ENCODE peak calls at places on chromosomes 11 and 22, in six cellular contexts. P is NB4; K is cardiac muscle cell; F is activated CD8-positive, alpha-beta T cell treated with anti-CD3 and anti-CD28 coated beads for 36 hours; B is RWPE1; R is lower leg skin. S is an unnamed sample.

GRCh38 chr22:42644422-42645340 is 4.3 kb upstream of the ATP5MGL start:
- DNase-seq in K (no peak), B (no peak), F (no peak), P (no peak), R (peak; percentile 63), S (peak; percentile 42)

GRCh38 chr22:50691521-50691920 is 18.9 kb downstream of the SHANK3 start:
- DNase-seq in R (no peak), F (peak; percentile 73), K (peak; percentile 45), B (no peak), P (peak; percentile 62), S (no peak)

GRCh38 chr11:118434553-118435232 is 1.6 kb upstream of the KMT2A start:
- DNase-seq in P (peak; percentile 85), B (peak; percentile 20), R (peak; percentile 15), F (peak; percentile 80), K (peak; percentile 81), S (no peak)

GRCh38 chr11:10324474-10324873 is 19.6 kb downstream of the ADM start:
- DNase-seq in P (no peak), F (no peak), K (no peak), B (no peak), R (no peak), S (no peak)

GRCh38 chr22:45162531-45162930 is 1.2 kb upstream of the NUP50 start:
- DNase-seq in P (no peak), R (no peak), F (no peak), B (no peak), K (no peak), S (no peak)

GRCh38 chr11:26632691-26633159 is 60.7 kb upstream of the MUC15 start:
- DNase-seq in R (no peak), P (no peak), F (no peak), K (no peak), B (no peak), S (no peak)

GRCh38 chr22:22730655-22731373 is 86.4 kb downstream of the GGTLC2 start:
- DNase-seq in P (no peak), K (no peak), R (no peak), B (no peak), F (no peak), S (no peak)

GRCh38 chr22:43177479-43177878 is 9.5 kb downstream of the TTLL12 start:
- DNase-seq in K (no peak), B (no peak), F (no peak), P (no peak), R (no peak), S (no peak)

GRCh38 chr22:22913989-22914388 is 26.4 kb downstream of the IGLL5 start:
- DNase-seq in K (no peak), F (no peak), B (no peak), R (no peak), P (no peak), S (no peak)

GRCh38 chr11:79060534-79060933 is 380.3 kb downstream of the TENM4 start:
- DNase-seq in K (no peak), P (no peak), F (no peak), R (no peak), B (no peak), S (no peak)

GRCh38 chr11:64152841-64153691 is 12.8 kb downstream of the MACROD1 start:
- DNase-seq in F (peak; percentile 77), P (peak; percentile 69), B (peak; percentile 85), R (no peak), K (peak; percentile 64), S (no peak)

GRCh38 chr11:100687032-100687629 is at the start of gene ARHGAP42:
- DNase-seq in F (peak; percentile 77), B (peak; percentile 41), K (peak; percentile 89), P (peak; percentile 15), R (peak; percentile 53), S (peak; percentile 68)

GRCh38 chr11:10778217-10778970 is 27.3 kb downstream of the CTR9 start:
- DNase-seq in B (no peak), K (no peak), F (no peak), R (peak; percentile 34), P (no peak), S (no peak)

DNA sequence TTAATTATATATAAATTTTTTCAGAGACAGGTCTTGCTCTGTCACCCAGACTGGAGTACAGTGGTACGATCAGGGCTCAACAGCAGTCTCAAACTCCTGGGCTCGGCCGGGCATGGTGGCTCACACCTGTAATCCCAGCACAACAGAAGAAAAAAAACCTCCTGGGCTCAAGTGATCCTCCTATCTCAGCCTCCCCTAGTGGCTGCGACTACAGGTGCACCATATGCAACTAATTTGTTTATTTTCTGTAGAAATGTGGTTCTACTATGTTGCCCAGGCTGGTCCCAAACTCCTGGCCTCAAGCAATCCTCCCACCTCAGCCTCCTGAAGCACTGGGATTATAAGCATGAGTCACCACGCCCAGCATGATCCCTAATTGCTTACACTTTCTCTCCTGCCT is 56.1 kb upstream of the SLC35C1 start:
- DNase-seq in B (no peak), R (no peak), F (no peak), P (no peak), K (no peak), S (no peak)
- TF ChIP-seq CTCF in B (no peak), R (no peak), F (peak; percentile 18), P (no peak), K (no peak), S (no peak)

GRCh38 chr11:116607027-116607426 is 165.8 kb downstream of the BUD13 start:
- DNase-seq in R (no peak), F (no peak), P (peak; percentile 18), B (no peak), K (no peak), S (no peak)

GRCh38 chr11:116606060-116606459 is 166.7 kb downstream of the BUD13 start:
- DNase-seq in F (no peak), B (no peak), R (no peak), K (no peak), P (no peak), S (no peak)

GRCh38 chr11:116603783-116604323 is 168.9 kb downstream of the BUD13 start:
- DNase-seq in B (no peak), P (no peak), K (no peak), F (no peak), R (no peak), S (peak; percentile 31)

GRCh38 chr11:116602637-116602942 is 170.2 kb downstream of the BUD13 start:
- DNase-seq in F (no peak), K (no peak), R (no peak), B (no peak), P (no peak), S (no peak)

GRCh38 chr11:116605543-116605942 is 167.2 kb downstream of the BUD13 start:
- DNase-seq in B (peak; percentile 47), R (no peak), K (peak; percentile 89), F (peak; percentile 65), P (peak; percentile 65), S (no peak)
- TF ChIP-seq CTCF in B (no peak), R (no peak), K (peak; percentile 58), F (no peak), P (peak; percentile 74), S (no peak)

GRCh38 chr11:8213390-8213789 is 44.6 kb upstream of the RIC3 start:
- DNase-seq in F (no peak), K (no peak), P (no peak), R (no peak), B (no peak), S (no peak)

GRCh38 chr11:8206251-8207079 is 37.6 kb upstream of the RIC3 start:
- DNase-seq in P (peak; percentile 73), K (no peak), B (no peak), F (no peak), R (peak; percentile 47), S (no peak)

GRCh38 chr11:8205566-8205965 is 36.7 kb upstream of the RIC3 start:
- DNase-seq in K (no peak), P (no peak), R (no peak), B (no peak), F (no peak), S (no peak)

GRCh38 chr11:8207080-8208000 is 38.5 kb upstream of the RIC3 start:
- DNase-seq in K (no peak), R (no peak), B (no peak), F (no peak), P (no peak), S (no peak)

DNA sequence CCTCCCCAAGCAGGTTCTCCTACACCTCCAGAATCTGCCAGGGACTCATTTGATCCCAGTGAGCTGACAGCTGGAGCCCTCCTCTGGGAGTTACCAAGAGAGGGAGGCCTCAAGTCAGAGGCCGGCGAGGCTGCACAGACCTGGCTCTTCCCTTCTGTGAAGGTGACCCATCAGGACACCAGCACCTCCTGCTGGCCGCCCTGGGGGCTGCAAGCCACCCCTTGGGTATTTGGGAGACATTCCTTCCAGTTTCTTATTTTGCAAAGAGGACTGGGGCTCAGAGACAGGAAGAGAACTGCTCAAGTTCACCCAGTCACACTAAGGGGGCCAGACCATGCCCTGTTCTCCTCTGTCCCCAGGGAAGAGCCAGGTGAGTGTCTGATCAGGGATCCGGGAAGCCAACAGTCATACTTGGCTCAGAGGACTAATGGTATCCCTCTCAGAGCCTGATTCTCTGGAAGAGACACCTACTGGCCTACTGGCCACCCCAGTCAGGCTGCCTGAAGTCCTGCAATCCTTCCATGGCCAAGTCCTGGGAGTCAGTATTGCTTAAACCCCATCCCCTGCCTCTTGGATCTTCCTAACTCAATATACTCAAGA is 40.5 kb upstream of the RIC3 start:
- DNase-seq in F (peak; percentile 48), P (peak; percentile 35), B (no peak), K (no peak), R (no peak), S (no peak)
- TF ChIP-seq CTCF in F (peak; percentile 48), P (peak; percentile 63), B (peak; percentile 10), K (peak; percentile 27), R (no peak), S (no peak)

GRCh38 chr11:115503886-115504278 is 333 bp downstream of the CADM1 start:
- DNase-seq in F (no peak), R (no peak), P (no peak), B (peak; percentile 14), K (no peak), S (no peak)

GRCh38 chr11:115503083-115503885 is 931 bp downstream of the CADM1 start:
- DNase-seq in F (peak; percentile 8), R (peak; percentile 43), B (no peak), K (peak; percentile 86), P (no peak), S (peak; percentile 48)

GRCh38 chr11:115505165-115505564 is 950 bp upstream of the CADM1 start:
- DNase-seq in B (no peak), P (no peak), F (no peak), K (peak; percentile 22), R (no peak), S (no peak)

GRCh38 chr11:115502636-115503082 is 1.6 kb downstream of the CADM1 start:
- DNase-seq in F (no peak), P (no peak), R (no peak), K (no peak), B (no peak), S (no peak)

DNA sequence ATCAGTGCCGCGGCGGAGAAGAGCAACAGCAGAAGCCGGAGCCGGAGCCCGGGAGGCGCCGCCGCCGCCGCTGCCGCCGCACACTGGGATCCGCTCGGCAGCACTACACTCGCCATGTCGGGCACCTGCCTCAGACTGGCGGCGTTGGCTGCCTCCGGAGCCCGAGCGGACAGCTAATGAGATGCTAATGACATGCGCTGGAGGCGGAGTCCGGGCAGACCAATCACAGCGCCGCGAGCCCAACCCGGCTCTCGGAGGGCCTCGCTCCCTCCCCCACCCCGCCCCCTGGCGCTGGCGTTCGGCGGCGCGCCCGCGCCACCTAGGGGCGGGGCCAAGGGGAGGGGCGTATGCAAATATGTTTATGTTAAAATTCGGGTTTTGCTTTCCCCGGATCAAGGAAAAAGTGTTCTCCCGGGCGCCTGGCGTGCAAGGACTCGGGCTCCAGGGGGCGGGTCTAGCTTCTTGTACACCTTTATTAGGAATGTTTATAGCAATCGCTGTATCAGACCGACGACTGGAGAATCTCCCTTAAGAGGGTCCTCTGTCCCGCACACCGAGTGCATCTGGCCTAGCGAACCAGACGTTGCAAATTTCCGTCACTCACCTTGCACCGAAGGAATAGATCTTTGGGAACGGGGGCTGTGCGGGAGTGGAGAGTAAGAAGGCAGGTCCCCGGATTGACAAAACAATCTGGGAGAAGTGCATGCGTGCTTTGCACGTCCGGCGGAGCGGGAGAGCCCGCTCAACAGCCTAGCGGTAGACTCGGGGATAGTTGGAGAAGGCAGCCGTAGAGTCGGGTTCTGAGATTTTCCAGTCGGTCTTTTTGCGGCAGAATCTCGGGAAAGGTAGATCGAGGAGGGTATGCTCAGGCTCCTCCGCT is at the start of gene CADM1:
- DNase-seq in F (peak; percentile 72), B (peak; percentile 91), K (peak; percentile 98), R (peak; percentile 90), P (no peak), S (peak; percentile 97)
- TF ChIP-seq CTCF in F (peak; percentile 59), B (peak; percentile 41), K (peak; percentile 54), R (no peak), P (no peak), S (peak; percentile 53)

S was measured in breast epithelium.